ENCODE peak calls at places on chromosome 15, in six cellular contexts. F is cardiac muscle cell, O is fibroblast of lung, X is ovary, J is uterus, E is AG04450. B is an unnamed sample. For H3K27me3, the result is how much of the 10 kb centered on the place peaks cover.

GRCh38 chr15:89972085-89972484 is 29.0 kb upstream of the ZNF710 start:
- DNase-seq in F (no peak), O (no peak), X (no peak), J (no peak), E (no peak), B (no peak)

GRCh38 chr15:91995146-91995545 is 141.6 kb downstream of the SLCO3A1 start:
- DNase-seq in F (no peak), O (no peak), X (no peak), J (no peak), E (no peak), B (no peak)

GRCh38 chr15:26936502-26936901 is 34.5 kb upstream of the GABRG3 start:
- DNase-seq in F (no peak), O (no peak), X (no peak), J (no peak), E (no peak), B (no peak)

GRCh38 chr15:42371125-42371524 is 11.8 kb downstream of the CAPN3 start:
- DNase-seq in F (peak), O (no peak), X (no peak), J (no peak), E (no peak), B (no peak)

GRCh38 chr15:82122754-82123400 is 77.1 kb upstream of the MEX3B start:
- DNase-seq in F (peak), O (peak), X (peak), J (peak), E (peak), B (no peak)

GRCh38 chr15:89631902-89632264 is 23.4 kb downstream of the KIF7 start:
- DNase-seq in F (no peak), O (no peak), X (no peak), J (no peak), E (no peak), B (no peak)

GRCh38 chr15:42364529-42364928 is 5.2 kb downstream of the CAPN3 start:
- DNase-seq in F (peak), O (no peak), X (peak), J (no peak), E (no peak), B (no peak)

GRCh38 chr15:64942356-64942755 is 30.7 kb downstream of the ANKDD1A start:
- DNase-seq in F (no peak), O (no peak), X (no peak), J (no peak), E (no peak), B (no peak)

GRCh38 chr15:73367624-73368300 is 996 bp downstream of the HCN4 start:
- DNase-seq in F (no peak), O (no peak), X (no peak), J (no peak), E (no peak), B (no peak)
- H3K27me3 ChIP-seq in F (under half), O (under half), X (under half), J (under half), E (half or more), B (half or more)

DNA sequence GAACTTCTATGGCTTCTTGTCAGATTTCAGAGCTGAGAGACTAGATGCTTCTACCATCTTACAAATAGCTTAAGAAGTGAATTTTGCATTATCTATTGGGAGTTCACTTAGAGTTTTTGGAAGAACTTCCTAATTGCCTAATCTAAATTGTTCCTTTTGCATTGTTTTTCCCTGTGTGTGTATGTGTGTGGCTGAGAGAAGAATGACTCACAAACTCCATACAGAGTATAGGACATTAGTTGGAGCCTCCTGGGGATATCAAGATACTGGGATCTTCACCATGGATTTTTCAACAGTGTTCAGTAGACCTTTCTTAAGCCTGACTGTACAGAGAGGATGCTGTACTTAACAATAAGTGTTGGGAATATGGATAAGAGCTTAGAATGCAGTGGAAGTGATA is 10.9 kb downstream of the TLNRD1 start:
- DNase-seq in F (peak), O (no peak), X (no peak), J (no peak), E (no peak), B (no peak)
- H3K27ac ChIP-seq in F (no peak), O (no peak), X (no peak), J (no peak), E (no peak), B (no peak)

DNA sequence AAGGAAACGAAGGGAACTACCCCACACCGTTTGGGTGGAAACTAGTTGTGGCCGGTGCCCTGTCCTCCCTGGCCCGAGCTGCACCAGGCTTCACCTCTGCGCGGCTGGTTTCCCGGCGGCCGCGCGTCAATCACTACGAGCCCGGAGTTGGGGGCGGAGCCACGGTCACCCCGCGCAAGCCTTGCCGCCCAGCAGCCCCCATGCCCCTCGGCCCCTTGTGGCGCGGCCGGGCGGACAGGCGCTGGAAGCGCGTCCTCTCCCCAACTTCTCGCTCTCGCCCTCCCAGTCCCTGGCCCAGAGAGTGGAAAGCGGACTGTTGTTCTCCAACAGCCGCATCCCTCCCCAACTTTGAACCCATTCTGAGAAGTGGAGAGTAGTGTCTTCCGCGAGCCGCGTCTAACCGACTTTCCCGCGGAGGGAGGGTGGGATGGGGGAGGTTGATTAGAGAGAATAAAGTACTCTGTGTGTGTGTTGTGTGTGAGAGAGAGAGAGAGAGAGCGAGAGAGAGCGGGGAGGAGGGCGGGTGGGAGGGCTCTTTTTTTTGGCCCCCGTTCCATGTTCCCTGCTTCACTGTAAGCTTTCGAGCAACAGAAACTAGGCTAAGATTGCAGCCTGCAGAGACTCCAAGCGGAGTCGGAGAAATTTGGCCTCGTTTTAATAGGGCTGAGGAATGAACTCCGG is 1.4 kb upstream of the MEIS2 start:
- DNase-seq in F (peak), O (peak), X (peak), J (peak), E (no peak), B (peak)
- H3K27me3 ChIP-seq in F (under half), O (under half), X (under half), J (under half), E (under half), B (half or more)

DNA sequence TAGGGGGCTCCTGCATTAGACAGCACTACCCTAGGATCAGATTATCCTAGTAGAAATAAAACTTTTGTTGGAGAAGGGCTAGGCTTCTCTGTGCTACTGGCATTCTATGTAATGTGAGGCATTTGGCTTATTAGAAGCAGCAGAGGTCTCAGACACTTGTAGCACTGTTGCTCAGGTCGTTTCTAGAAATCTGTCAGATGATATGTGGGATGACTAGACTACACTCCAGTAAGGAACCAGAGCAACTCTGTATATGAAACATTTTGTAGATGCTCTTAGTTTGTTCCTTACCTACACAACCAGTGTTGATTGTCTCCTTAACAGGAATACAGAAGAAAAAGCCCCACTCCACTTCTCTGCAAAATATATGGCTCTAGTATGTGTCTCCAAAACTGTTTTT is 21.9 kb upstream of the FBXL22 start:
- DNase-seq in F (no peak), O (no peak), X (no peak), J (no peak), E (no peak), B (no peak)
- H3K27ac ChIP-seq in F (no peak), O (no peak), X (no peak), J (no peak), E (no peak), B (no peak)

GRCh38 chr15:40252438-40253178 is 13.7 kb downstream of the PAK6 start:
- DNase-seq in F (peak), O (peak), X (peak), J (no peak), E (no peak), B (peak)
- H3K27me3 ChIP-seq in F (under half), O (under half), X (under half), J (under half), E (half or more), B (under half)

GRCh38 chr15:73989001-73989798 is 2.9 kb downstream of the STOML1 start:
- DNase-seq in F (peak), O (peak), X (no peak), J (no peak), E (peak), B (no peak)

GRCh38 chr15:73986055-73986775 is 5.9 kb downstream of the STOML1 start:
- DNase-seq in F (peak), O (no peak), X (no peak), J (no peak), E (no peak), B (no peak)

GRCh38 chr15:73988075-73988969 is 3.8 kb downstream of the STOML1 start:
- DNase-seq in F (no peak), O (peak), X (no peak), J (no peak), E (no peak), B (no peak)

GRCh38 chr15:73986776-73987056 is 5.4 kb downstream of the STOML1 start:
- DNase-seq in F (no peak), O (no peak), X (no peak), J (no peak), E (no peak), B (no peak)

DNA sequence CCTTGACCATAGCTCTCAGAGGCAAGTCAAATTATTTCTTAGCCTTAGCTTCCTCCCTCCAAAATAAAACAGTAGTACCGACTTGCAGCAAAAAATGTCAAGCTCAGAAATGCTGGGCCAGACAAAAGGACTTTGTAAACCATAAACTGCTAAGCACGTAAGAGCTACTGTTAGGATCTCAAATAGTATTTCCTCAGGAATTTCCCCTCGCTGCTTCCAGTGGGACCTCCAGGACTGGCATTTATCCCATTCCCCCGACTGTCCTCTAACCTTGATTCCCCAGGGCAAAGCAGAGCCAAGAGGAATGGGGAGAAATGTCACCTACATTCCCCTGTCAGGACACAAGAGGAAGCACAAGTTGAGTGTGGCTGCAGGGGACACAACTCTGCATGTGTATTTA is 4.4 kb downstream of the STOML1 start:
- DNase-seq in F (peak), O (no peak), X (no peak), J (no peak), E (no peak), B (no peak)
- H3K27ac ChIP-seq in F (no peak), O (no peak), X (no peak), J (peak), E (no peak), B (peak)

GRCh38 chr15:80155001-80155377 is 2.2 kb downstream of the FAH start:
- DNase-seq in F (peak), O (no peak), X (no peak), J (no peak), E (no peak), B (no peak)
- H3K27me3 ChIP-seq in F (under half), O (under half), X (under half), J (under half), E (under half), B (under half)

DNA sequence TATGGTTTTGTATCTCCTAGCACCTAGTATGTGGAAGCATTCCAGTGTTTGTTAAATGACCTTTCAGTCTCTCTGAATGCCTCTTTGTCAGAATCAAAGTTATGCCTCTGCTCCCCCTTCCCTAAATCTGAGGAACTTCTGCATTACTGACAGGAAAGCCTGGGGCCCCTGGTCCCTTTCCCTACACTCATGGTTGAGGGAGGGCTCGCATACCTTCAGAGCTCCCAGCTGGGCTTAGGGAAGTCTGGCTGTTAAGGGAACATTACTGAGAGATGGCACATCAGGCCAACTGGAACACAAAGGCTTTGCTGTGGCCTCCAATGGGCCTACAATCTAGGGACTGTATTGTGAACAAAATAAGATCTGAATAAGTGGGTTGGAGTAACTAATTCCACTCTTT is 10.3 kb downstream of the PKM start:
- DNase-seq in F (no peak), O (peak), X (no peak), J (no peak), E (no peak), B (no peak)
- H3K27ac ChIP-seq in F (peak), O (no peak), X (no peak), J (no peak), E (no peak), B (no peak)

GRCh38 chr15:66132251-66132816 is 121.2 kb downstream of the MEGF11 start:
- DNase-seq in F (no peak), O (no peak), X (no peak), J (no peak), E (no peak), B (peak)

GRCh38 chr15:66131831-66132230 is 121.7 kb downstream of the MEGF11 start:
- DNase-seq in F (no peak), O (no peak), X (no peak), J (no peak), E (no peak), B (no peak)

GRCh38 chr15:66133247-66133646 is 120.3 kb downstream of the MEGF11 start:
- DNase-seq in F (no peak), O (no peak), X (peak), J (no peak), E (no peak), B (no peak)

GRCh38 chr15:66135664-66136063 is 117.9 kb downstream of the MEGF11 start:
- DNase-seq in F (no peak), O (no peak), X (no peak), J (no peak), E (no peak), B (no peak)

GRCh38 chr15:66134284-66134683 is 119.3 kb downstream of the MEGF11 start:
- DNase-seq in F (no peak), O (no peak), X (no peak), J (no peak), E (no peak), B (no peak)
- H3K27me3 ChIP-seq in F (under half), O (under half), X (under half), J (under half), E (under half), B (under half)

DNA sequence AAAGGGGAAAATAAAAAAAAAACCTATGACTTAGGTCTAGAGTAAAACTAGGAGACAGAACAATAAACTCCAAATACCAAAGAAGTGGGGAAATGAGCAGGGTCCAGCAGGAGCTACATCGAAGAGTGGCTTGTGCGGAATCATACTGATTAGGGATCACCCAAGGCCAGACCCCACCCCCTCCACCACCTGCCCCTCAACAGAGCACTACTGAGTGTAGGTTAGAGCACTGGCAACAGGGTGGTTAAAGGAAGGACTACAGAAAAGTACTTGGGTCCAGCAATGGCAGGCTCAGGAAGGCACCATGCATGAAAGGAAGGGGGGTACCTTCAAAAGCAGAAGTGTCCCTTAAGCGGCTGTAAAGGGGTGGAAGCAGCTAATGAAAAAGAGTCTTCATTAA is 96.2 kb downstream of the UBE3A start:
- DNase-seq in F (no peak), O (no peak), X (no peak), J (no peak), E (no peak), B (no peak)
- H3K27ac ChIP-seq in F (no peak), O (no peak), X (no peak), J (no peak), E (no peak), B (no peak)